ENCODE peak calls at places on chromosomes 7 and 10, in eight cellular contexts. W, M, K, N, D, C, G and L are unnamed samples.

GRCh38 chr10:72712136-72712535 is 20.2 kb downstream of the MCU start:
- DNase-seq in D (no peak), C (no peak), N (no peak), M (no peak), G (no peak), W (no peak), K (no peak), L (no peak)

GRCh38 chr10:7170626-7171322 is 240.1 kb downstream of the SFMBT2 start:
- DNase-seq in K (no peak), G (no peak), D (no peak), C (no peak), M (no peak), N (no peak), W (no peak), L (no peak)

GRCh38 chr10:75592888-75593643 is 161.6 kb downstream of the LRMDA start:
- DNase-seq in M (no peak), C (no peak), N (no peak), G (no peak), W (no peak), K (no peak), D (no peak), L (no peak)

GRCh38 chr7:131226116-131226562 is 101.5 kb upstream of the MKLN1 start:
- DNase-seq in K (no peak), M (no peak), N (no peak), D (no peak), W (no peak), G (no peak), C (no peak), L (no peak)

GRCh38 chr7:124276005-124276606 is 243.2 kb upstream of the TMEM229A start:
- DNase-seq in N (no peak), W (no peak), G (peak), D (no peak), C (no peak), K (no peak), M (peak), L (no peak)

GRCh38 chr10:44713307-44713706 is 197.8 kb upstream of the TMEM72 start:
- DNase-seq in M (no peak), W (no peak), K (no peak), N (no peak), D (no peak), G (no peak), C (no peak), L (no peak)

GRCh38 chr10:124285587-124286527 is 132.9 kb downstream of the OAT start:
- DNase-seq in M (no peak), G (no peak), K (no peak), N (no peak), D (no peak), W (peak), C (no peak), L (no peak)

GRCh38 chr10:70130878-70131559 is 1.6 kb downstream of the AIFM2 start:
- DNase-seq in G (no peak), M (no peak), N (no peak), C (no peak), D (no peak), W (peak), K (no peak), L (no peak)

GRCh38 chr7:44373418-44373740 is 48.0 kb upstream of the CAMK2B start:
- DNase-seq in W (no peak), C (no peak), K (no peak), G (no peak), N (no peak), D (no peak), M (no peak), L (no peak)

GRCh38 chr7:146478975-146479492 is 362.4 kb downstream of the CNTNAP2 start:
- DNase-seq in N (no peak), M (no peak), W (no peak), G (no peak), C (peak), D (no peak), K (no peak), L (no peak)

GRCh38 chr7:65308300-65308678 is 65.4 kb upstream of the ZNF92 start:
- DNase-seq in M (no peak), G (no peak), N (no peak), K (no peak), D (no peak), W (no peak), C (no peak), L (no peak)

GRCh38 chr7:38607466-38607865 is 23.7 kb downstream of the AMPH start:
- DNase-seq in D (no peak), N (no peak), C (no peak), M (no peak), K (no peak), G (no peak), W (no peak), L (no peak)

GRCh38 chr10:34580214-34580613 is 234.9 kb downstream of the PARD3 start:
- DNase-seq in N (no peak), C (no peak), D (no peak), G (no peak), K (no peak), M (no peak), W (no peak), L (no peak)

GRCh38 chr10:123031124-123031523 is 22.3 kb downstream of the ACADSB start:
- DNase-seq in N (no peak), W (no peak), G (no peak), K (no peak), M (no peak), C (no peak), D (no peak), L (no peak)

GRCh38 chr7:86937499-86937898 is 122.0 kb downstream of the ELAPOR2 start:
- DNase-seq in D (no peak), W (peak), C (no peak), K (no peak), G (no peak), M (no peak), N (no peak), L (no peak)

GRCh38 chr10:74900297-74900696 is 73.9 kb downstream of the KAT6B start:
- DNase-seq in G (peak), W (no peak), M (no peak), C (no peak), N (no peak), D (no peak), K (no peak), L (no peak)

GRCh38 chr7:155429651-155430050 is 28.3 kb upstream of the EN2 start:
- DNase-seq in K (no peak), N (no peak), C (no peak), W (no peak), D (no peak), G (no peak), M (no peak), L (no peak)

GRCh38 chr7:90761584-90761983 is 165.5 kb downstream of the CDK14 start:
- DNase-seq in D (no peak), N (no peak), K (no peak), G (no peak), M (no peak), W (peak), C (no peak), L (no peak)

GRCh38 chr7:79284226-79284625 is 169.2 kb downstream of the MAGI2 start:
- DNase-seq in G (no peak), C (no peak), K (no peak), D (no peak), M (no peak), N (no peak), W (peak), L (no peak)

GRCh38 chr7:141701489-141702046 is 398 bp downstream of the DENND11 start:
- DNase-seq in K (peak), C (no peak), N (peak), G (peak), W (peak), D (peak), M (peak), L (peak)

GRCh38 chr10:60467202-60467546 is 77.5 kb upstream of the ANK3 start:
- DNase-seq in C (no peak), G (no peak), D (no peak), M (no peak), N (no peak), K (no peak), W (no peak), L (no peak)

GRCh38 chr10:58457761-58458616 is 54.7 kb upstream of the BICC1 start:
- DNase-seq in N (no peak), K (no peak), C (no peak), G (no peak), D (no peak), M (no peak), W (peak), L (no peak)

GRCh38 chr7:118478931-118479330 is 254.4 kb downstream of the ANKRD7 start:
- DNase-seq in D (no peak), C (no peak), M (no peak), N (no peak), K (no peak), W (no peak), G (no peak), L (no peak)

GRCh38 chr7:22397981-22398380 is 41.0 kb upstream of the RAPGEF5 start:
- DNase-seq in N (no peak), D (no peak), M (no peak), W (peak), G (no peak), C (no peak), K (no peak), L (no peak)

GRCh38 chr7:93920496-93921189 is 892 bp upstream of the GNG11 start:
- DNase-seq in N (no peak), K (no peak), G (no peak), C (no peak), M (no peak), D (no peak), W (peak), L (no peak)

GRCh38 chr7:105346593-105347322 is 42.0 kb downstream of the SRPK2 start:
- DNase-seq in D (no peak), W (no peak), N (no peak), G (no peak), C (no peak), K (no peak), M (no peak), L (no peak)

GRCh38 chr7:43784030-43785001 is 25.8 kb downstream of the BLVRA start:
- DNase-seq in W (peak), N (peak), D (peak), G (peak), K (no peak), M (no peak), C (no peak), L (no peak)

GRCh38 chr7:26843696-26844095 is 20.7 kb downstream of the SKAP2 start:
- DNase-seq in W (peak), K (no peak), G (no peak), C (no peak), N (no peak), M (no peak), D (no peak), L (no peak)

GRCh38 chr7:16524332-16524731 is 2.3 kb upstream of the LRRC72 start:
- DNase-seq in W (no peak), N (no peak), D (no peak), G (no peak), C (no peak), K (no peak), M (no peak), L (no peak)